ENCODE peak calls at places on chromosomes 11 and 22, in four cellular contexts. One of them, this sample, is unnamed.

GRCh38 chr11:114368918-114369680 is 31.2 kb downstream of the C11orf71 start:
- DNase-seq in sigmoid colon: no peak
- DNase-seq in astrocyte: no peak
- DNase-seq in Caco-2: no peak
- DNase-seq in this sample: no peak

GRCh38 chr11:33652930-33653329 is 47.7 kb downstream of the C11orf91 start:
- DNase-seq in sigmoid colon: no peak
- DNase-seq in astrocyte: no peak
- DNase-seq in Caco-2: no peak
- DNase-seq in this sample: no peak

GRCh38 chr11:120814531-120815259 is 209.2 kb upstream of the TBCEL start:
- DNase-seq in sigmoid colon: no peak
- DNase-seq in astrocyte: no peak
- DNase-seq in Caco-2: no peak
- DNase-seq in this sample: no peak

GRCh38 chr11:45934580-45935318 is 12.3 kb downstream of the LARGE2 start:
- DNase-seq in astrocyte: no peak
- DNase-seq in sigmoid colon: no peak
- DNase-seq in Caco-2: no peak
- DNase-seq in this sample: no peak

GRCh38 chr11:107856981-107857517 is 1.5 kb downstream of the SLC35F2 start:
- DNase-seq in astrocyte: no peak
- DNase-seq in sigmoid colon: no peak
- DNase-seq in Caco-2: no peak
- DNase-seq in this sample: no peak

GRCh38 chr22:50082961-50083461 is 2.2 kb downstream of the MLC1 start:
- DNase-seq in astrocyte: no peak
- DNase-seq in sigmoid colon: no peak
- DNase-seq in Caco-2: peak
- DNase-seq in this sample: no peak

GRCh38 chr11:75428301-75428724 is 4.7 kb downstream of the KLHL35 start:
- DNase-seq in Caco-2: peak
- DNase-seq in sigmoid colon: peak
- DNase-seq in astrocyte: peak
- DNase-seq in this sample: peak

GRCh38 chr11:65719887-65720236 is 736 bp downstream of the RNASEH2C start:
- DNase-seq in sigmoid colon: no peak
- DNase-seq in astrocyte: peak
- DNase-seq in Caco-2: peak
- DNase-seq in this sample: no peak

GRCh38 chr11:64971421-64972233 is at the start of gene MAJIN:
- DNase-seq in astrocyte: peak
- DNase-seq in Caco-2: no peak
- DNase-seq in sigmoid colon: peak
- DNase-seq in this sample: no peak

GRCh38 chr11:97614571-97614970 is 1224.8 kb downstream of the JRKL start:
- DNase-seq in astrocyte: peak
- DNase-seq in Caco-2: no peak
- DNase-seq in sigmoid colon: no peak
- DNase-seq in this sample: no peak

GRCh38 chr22:17149073-17149815 is 9.8 kb downstream of the HDHD5 start:
- DNase-seq in sigmoid colon: peak
- DNase-seq in Caco-2: peak
- DNase-seq in astrocyte: no peak
- DNase-seq in this sample: no peak
- TF ChIP-seq CTCF in sigmoid colon: no peak
- TF ChIP-seq CTCF in Caco-2: no peak
- TF ChIP-seq CTCF in astrocyte: no peak
- TF ChIP-seq CTCF in this sample: no peak

GRCh38 chr22:37501176-37501609 is 15.0 kb upstream of the MFNG start:
- DNase-seq in astrocyte: no peak
- DNase-seq in Caco-2: no peak
- DNase-seq in sigmoid colon: no peak
- DNase-seq in this sample: no peak

GRCh38 chr22:37502342-37503182 is 16.4 kb upstream of the MFNG start:
- DNase-seq in astrocyte: no peak
- DNase-seq in sigmoid colon: no peak
- DNase-seq in Caco-2: peak
- DNase-seq in this sample: no peak

GRCh38 chr22:37503183-37503683 is 16.0 kb downstream of the CARD10 start:
- DNase-seq in sigmoid colon: no peak
- DNase-seq in Caco-2: no peak
- DNase-seq in astrocyte: no peak
- DNase-seq in this sample: no peak

GRCh38 chr22:37500745-37501144 is 14.6 kb upstream of the MFNG start:
- DNase-seq in sigmoid colon: no peak
- DNase-seq in astrocyte: no peak
- DNase-seq in Caco-2: no peak
- DNase-seq in this sample: no peak

DNA sequence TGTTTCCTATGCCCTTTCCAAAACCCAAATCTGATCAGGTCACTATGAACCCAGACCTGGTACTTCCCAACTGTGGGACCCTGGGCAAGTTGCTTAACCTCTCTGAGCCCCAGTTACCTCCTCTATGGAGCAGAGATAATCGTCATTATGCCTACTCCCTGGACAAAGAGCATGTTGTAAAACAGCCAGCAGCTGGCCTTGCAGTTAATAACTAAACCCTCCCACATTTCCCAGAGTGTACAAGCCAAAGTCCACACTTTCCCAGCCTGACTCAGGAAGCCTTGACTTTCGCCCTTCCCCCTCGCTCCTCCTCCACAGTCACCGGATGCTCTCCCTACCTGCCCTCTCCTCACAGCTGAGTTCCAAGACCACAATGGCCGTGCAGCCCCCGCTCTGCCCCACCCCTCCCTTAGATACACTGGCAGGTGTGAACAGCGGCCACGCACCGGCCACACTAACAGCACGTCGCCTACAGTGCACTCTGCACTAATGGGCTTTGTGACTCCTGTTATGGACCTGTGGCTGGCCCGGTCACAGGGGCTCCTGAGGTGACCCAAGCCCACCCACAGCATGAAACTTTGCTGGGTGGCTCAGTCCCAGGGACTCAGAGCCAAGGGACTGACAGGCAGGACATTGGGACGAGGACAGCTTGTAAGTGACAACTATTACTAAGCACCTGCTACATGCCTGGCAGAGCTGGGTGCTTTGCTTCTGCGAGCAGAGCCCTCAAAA is 15.6 kb upstream of the MFNG start:
- DNase-seq in astrocyte: peak
- DNase-seq in sigmoid colon: no peak
- DNase-seq in Caco-2: peak
- DNase-seq in this sample: peak
- H3K4me3 ChIP-seq in astrocyte: no peak
- H3K4me3 ChIP-seq in sigmoid colon: no peak
- H3K4me3 ChIP-seq in Caco-2: peak
- H3K4me3 ChIP-seq in this sample: no peak

DNA sequence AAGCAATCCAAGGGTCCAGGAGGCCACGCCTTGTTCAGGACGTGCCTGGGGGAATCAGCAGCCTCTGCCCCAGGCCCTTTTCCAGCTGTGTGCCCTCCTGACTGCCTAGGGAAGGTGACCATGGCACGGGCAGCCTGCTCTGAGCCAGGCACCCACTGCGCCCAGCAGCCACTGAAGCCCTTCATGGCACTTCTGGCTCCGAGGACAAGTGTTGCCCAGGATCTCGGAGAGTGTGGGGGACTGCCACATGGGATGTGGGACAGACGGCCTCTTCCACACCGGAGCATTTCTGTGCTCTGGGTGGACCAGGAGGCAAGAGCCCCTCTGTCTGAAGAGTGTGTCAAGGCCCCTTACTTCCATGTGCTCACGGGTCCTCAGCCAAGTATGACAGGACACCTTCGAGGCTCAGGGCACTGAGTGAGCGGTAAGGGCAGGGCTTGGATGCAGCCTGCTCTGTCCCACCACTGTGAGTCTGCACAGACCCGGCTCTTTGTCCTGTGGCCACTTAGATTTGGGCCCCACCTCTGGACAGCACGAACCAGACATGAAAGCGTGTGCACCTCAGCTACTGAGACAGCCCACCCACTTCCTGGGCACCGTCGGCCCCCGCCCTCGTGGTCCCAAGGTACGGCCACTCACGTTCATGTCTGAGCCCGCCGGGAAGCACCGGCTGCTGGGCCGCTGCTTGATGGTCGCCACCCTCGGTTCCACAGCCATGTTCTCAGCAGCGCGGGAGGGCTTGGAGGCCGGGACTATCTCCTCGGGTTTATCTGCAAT is 93.6 kb downstream of the CTTN start:
- DNase-seq in sigmoid colon: peak
- DNase-seq in Caco-2: no peak
- DNase-seq in astrocyte: no peak
- DNase-seq in this sample: no peak
- TF ChIP-seq CTCF in sigmoid colon: no peak
- TF ChIP-seq CTCF in Caco-2: no peak
- TF ChIP-seq CTCF in astrocyte: no peak
- TF ChIP-seq CTCF in this sample: no peak

GRCh38 chr11:11403763-11404725 is 51.0 kb upstream of the CSNK2A3 start:
- DNase-seq in Caco-2: no peak
- DNase-seq in sigmoid colon: peak
- DNase-seq in astrocyte: peak
- DNase-seq in this sample: no peak
- H3K4me3 ChIP-seq in Caco-2: no peak
- H3K4me3 ChIP-seq in sigmoid colon: peak
- H3K4me3 ChIP-seq in astrocyte: no peak
- H3K4me3 ChIP-seq in this sample: no peak

GRCh38 chr22:46567471-46567870 is 30.1 kb upstream of the CELSR1 start:
- DNase-seq in sigmoid colon: no peak
- DNase-seq in Caco-2: no peak
- DNase-seq in astrocyte: no peak
- DNase-seq in this sample: no peak

GRCh38 chr22:46569848-46570695 is 32.7 kb upstream of the CELSR1 start:
- DNase-seq in astrocyte: no peak
- DNase-seq in Caco-2: no peak
- DNase-seq in sigmoid colon: peak
- DNase-seq in this sample: no peak

GRCh38 chr22:46569055-46569847 is 31.8 kb upstream of the CELSR1 start:
- DNase-seq in Caco-2: no peak
- DNase-seq in sigmoid colon: peak
- DNase-seq in astrocyte: no peak
- DNase-seq in this sample: no peak

GRCh38 chr22:46571642-46572250 is 34.3 kb upstream of the CELSR1 start:
- DNase-seq in sigmoid colon: no peak
- DNase-seq in Caco-2: no peak
- DNase-seq in astrocyte: no peak
- DNase-seq in this sample: no peak

DNA sequence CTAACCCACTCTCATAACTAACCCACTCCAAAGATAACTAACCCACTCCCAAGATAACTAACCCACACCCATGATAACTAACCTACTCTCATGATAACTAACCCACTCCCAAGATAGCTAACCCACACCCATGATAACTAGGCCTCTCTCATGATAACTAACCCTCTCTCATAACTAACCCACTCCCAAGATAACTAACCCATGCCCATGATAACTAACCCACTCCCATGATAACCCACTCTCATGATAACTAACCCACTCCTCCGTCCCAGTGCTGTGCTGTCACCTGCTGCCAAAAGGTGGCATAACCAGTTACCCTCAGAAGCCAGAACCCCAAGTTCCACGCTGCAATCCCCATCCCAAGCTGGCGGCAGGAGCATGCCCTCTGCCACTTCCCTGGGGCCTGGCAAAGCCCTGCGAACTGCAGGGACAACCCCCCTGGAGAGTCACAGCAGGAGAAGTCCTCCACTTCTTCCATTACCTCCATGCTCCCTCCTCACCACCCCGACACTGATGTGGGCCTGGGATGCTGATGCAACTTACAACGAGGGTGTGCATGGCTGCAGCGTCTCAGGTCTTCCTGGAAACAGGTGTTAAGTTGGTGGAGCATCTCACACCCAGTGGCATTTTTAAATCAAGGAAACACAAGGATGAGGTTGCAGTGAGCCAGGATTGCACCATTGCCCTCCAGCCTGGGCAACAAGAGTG is 30.8 kb upstream of the CELSR1 start:
- DNase-seq in Caco-2: no peak
- DNase-seq in astrocyte: no peak
- DNase-seq in sigmoid colon: peak
- DNase-seq in this sample: no peak
- TF ChIP-seq CTCF in Caco-2: no peak
- TF ChIP-seq CTCF in astrocyte: no peak
- TF ChIP-seq CTCF in sigmoid colon: no peak
- TF ChIP-seq CTCF in this sample: no peak

GRCh38 chr22:40281717-40282116 is 64.6 kb upstream of the ADSL start:
- DNase-seq in sigmoid colon: no peak
- DNase-seq in Caco-2: no peak
- DNase-seq in astrocyte: no peak
- DNase-seq in this sample: no peak

GRCh38 chr22:40289991-40290459 is 56.3 kb upstream of the ADSL start:
- DNase-seq in astrocyte: peak
- DNase-seq in Caco-2: no peak
- DNase-seq in sigmoid colon: no peak
- DNase-seq in this sample: no peak

DNA sequence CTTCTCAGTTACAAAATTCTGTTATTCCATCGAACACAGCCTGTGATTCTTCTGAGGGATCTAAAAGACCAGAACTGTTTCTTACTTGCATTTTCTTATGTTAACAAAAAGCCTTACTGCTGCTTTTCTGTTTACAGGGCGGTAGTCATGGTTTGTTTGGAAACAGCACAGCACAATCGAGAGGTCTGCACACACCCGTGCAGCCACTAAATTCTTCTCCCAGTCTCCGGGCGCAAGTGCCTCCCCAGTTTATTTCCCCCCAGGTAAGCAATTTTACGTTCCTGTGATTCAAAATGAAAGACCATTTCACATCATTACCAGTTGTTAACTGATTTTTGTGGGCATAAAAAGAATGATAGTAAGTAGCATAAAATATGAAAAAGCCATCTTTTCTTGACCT is 60.8 kb upstream of the ADSL start:
- DNase-seq in Caco-2: no peak
- DNase-seq in sigmoid colon: no peak
- DNase-seq in astrocyte: no peak
- DNase-seq in this sample: no peak
- H3K4me3 ChIP-seq in Caco-2: no peak
- H3K4me3 ChIP-seq in sigmoid colon: no peak
- H3K4me3 ChIP-seq in astrocyte: no peak
- H3K4me3 ChIP-seq in this sample: no peak